ENCODE peak calls at places on chromosomes 12 and 14, in nine cellular contexts. W is HS-27A; E is AG10803; R is stimulated activated CD8-positive, alpha-beta memory T cell treated with anti-CD3 and anti-CD28 coated beads, Interleukin-7, amount 100 ng/mL, for 48 hours; L is iPS DF 6.9; H is KBM-7; V is left lung; J is AG09309; X is stimulated activated CD4-positive, alpha-beta T cell treated with anti-CD3 and anti-CD28 coated beads, TNF-alpha, amount 100 ng/mL, for 24 hours. K is an unnamed sample.

GRCh38 chr12:110100315-110100970 is 23.7 kb upstream of the IFT81 start:
- DNase-seq in W (no peak), E (peak), R (peak), L (peak), H (peak), V (no peak), J (no peak), X (peak), K (peak)

GRCh38 chr14:25006961-25007795 is 42.8 kb downstream of the STXBP6 start:
- DNase-seq in W (peak), E (peak), R (no peak), L (no peak), H (no peak), V (no peak), J (peak), X (no peak), K (no peak)

GRCh38 chr14:103450423-103450822 is 65.2 kb downstream of the MARK3 start:
- DNase-seq in W (no peak), E (peak), R (no peak), L (no peak), H (no peak), V (no peak), J (no peak), X (no peak), K (no peak)

GRCh38 chr12:46659032-46659703 is 166.6 kb downstream of the SLC38A4 start:
- DNase-seq in W (no peak), E (peak), R (no peak), L (no peak), H (no peak), V (no peak), J (no peak), X (no peak), K (no peak)

GRCh38 chr14:68076451-68076850 is 256.9 kb downstream of the RAD51B start:
- DNase-seq in W (peak), E (no peak), R (no peak), L (no peak), H (no peak), V (no peak), J (no peak), X (no peak), K (no peak)

GRCh38 chr14:65287264-65288131 is 125.0 kb upstream of the FUT8 start:
- DNase-seq in W (no peak), E (no peak), R (peak), L (no peak), H (peak), V (peak), J (no peak), X (peak), K (no peak)

GRCh38 chr12:41188058-41188840 is at the start of gene PDZRN4:
- DNase-seq in W (no peak), E (no peak), R (no peak), L (no peak), H (no peak), V (peak), J (no peak), X (no peak), K (no peak)

GRCh38 chr14:100641274-100641860 is 54.1 kb upstream of the BEGAIN start:
- DNase-seq in W (no peak), E (no peak), R (no peak), L (no peak), H (no peak), V (no peak), J (no peak), X (no peak), K (no peak)

GRCh38 chr12:47935196-47935595 is 28.2 kb upstream of the TMEM106C start:
- DNase-seq in W (no peak), E (peak), R (no peak), L (no peak), H (no peak), V (no peak), J (peak), X (no peak), K (peak)

GRCh38 chr14:61927521-61927920 is 165.3 kb downstream of the SNAPC1 start:
- DNase-seq in W (peak), E (peak), R (no peak), L (no peak), H (no peak), V (no peak), J (no peak), X (no peak), K (no peak)

GRCh38 chr12:31324116-31324844 is 1.7 kb downstream of the SINHCAF start:
- DNase-seq in W (peak), E (peak), R (peak), L (no peak), H (peak), V (peak), J (peak), X (peak), K (peak)

GRCh38 chr12:29148065-29148957 is 767 bp upstream of the FAR2 start:
- DNase-seq in W (no peak), E (peak), R (no peak), L (no peak), H (peak), V (peak), J (no peak), X (peak), K (peak)